ENCODE peak calls at places on chromosomes 6 and 20, in four cellular contexts. A, T, I and B are unnamed samples.

GRCh38 chr20:36836591-36837329 is 39.2 kb upstream of the TLDC2 start:
- DNase-seq in A (peak; percentile 65), T (peak; percentile 89), I (peak; percentile 67), B (peak; percentile 82)

GRCh38 chr6:110216140-110216539 is 35.9 kb downstream of the CDC40 start:
- DNase-seq in A (no peak), T (no peak), I (no peak), B (no peak)

GRCh38 chr6:63709148-63709547 is 73.5 kb downstream of the PHF3 start:
- DNase-seq in A (no peak), T (no peak), I (no peak), B (no peak)

GRCh38 chr6:150499882-150500312 is 99.8 kb upstream of the PLEKHG1 start:
- DNase-seq in A (no peak), T (no peak), I (no peak), B (no peak)

GRCh38 chr6:44117397-44118128 is 9.7 kb downstream of the MRPL14 start:
- DNase-seq in A (no peak), T (no peak), I (no peak), B (no peak)

GRCh38 chr20:44310664-44311639 is at the start of gene FITM2:
- DNase-seq in A (peak; percentile 99), T (peak; percentile 98), I (peak; percentile 98), B (peak; percentile 99)

GRCh38 chr6:89434954-89435353 is 2.0 kb downstream of the ANKRD6 start:
- DNase-seq in A (no peak), T (no peak), I (no peak), B (no peak)

GRCh38 chr6:120526576-120526975 is 807.7 kb downstream of the TBC1D32 start:
- DNase-seq in A (no peak), T (no peak), I (no peak), B (no peak)

GRCh38 chr20:63236116-63236837 is 572 bp downstream of the BIRC7 start:
- DNase-seq in A (no peak), T (no peak), I (no peak), B (no peak)

GRCh38 chr6:19465240-19465639 is 371.9 kb upstream of the ID4 start:
- DNase-seq in A (no peak), T (no peak), I (no peak), B (no peak)

GRCh38 chr6:157621401-157621800 is 201.6 kb upstream of the SNX9 start:
- DNase-seq in A (no peak), T (no peak), I (no peak), B (no peak)

GRCh38 chr20:23369424-23369823 is 7.4 kb downstream of the GZF1 start:
- DNase-seq in A (no peak), T (no peak), I (no peak), B (no peak)

GRCh38 chr20:35174458-35175216 is 2.8 kb downstream of the PROCR start:
- DNase-seq in A (no peak), T (peak; percentile 98), I (no peak), B (no peak)

GRCh38 chr6:104601756-104602155 is 258.0 kb downstream of the HACE1 start:
- DNase-seq in A (no peak), T (no peak), I (no peak), B (no peak)

GRCh38 chr6:29014729-29015608 is 9.9 kb upstream of the ZNF311 start:
- DNase-seq in A (peak; percentile 12), T (peak; percentile 78), I (no peak), B (no peak)